ENCODE peak calls at places on chromosomes 11 and 22, in five cellular contexts. One of them, this sample, is unnamed.

GRCh38 chr11:130087294-130087926 is 17.7 kb downstream of the APLP2 start:
- DNase-seq in choroid plexus epithelial cell: peak; percentile 9
- DNase-seq in mammary epithelial cell: no peak
- DNase-seq in LNCaP clone FGC: no peak
- DNase-seq in tibial nerve: no peak
- DNase-seq in this sample: no peak

GRCh38 chr22:26669060-26669481 is 11.7 kb downstream of the MIAT start:
- DNase-seq in tibial nerve: no peak
- DNase-seq in LNCaP clone FGC: no peak
- DNase-seq in choroid plexus epithelial cell: peak; percentile 66
- DNase-seq in mammary epithelial cell: peak; percentile 32
- DNase-seq in this sample: peak; percentile 54

GRCh38 chr22:24059121-24059520 is 48.0 kb downstream of the CABIN1 start:
- DNase-seq in choroid plexus epithelial cell: peak; percentile 77
- DNase-seq in tibial nerve: peak; percentile 70
- DNase-seq in LNCaP clone FGC: no peak
- DNase-seq in mammary epithelial cell: no peak
- DNase-seq in this sample: peak; percentile 33

GRCh38 chr11:67651976-67652895 is 1.7 kb upstream of the ACY3 start:
- DNase-seq in mammary epithelial cell: no peak
- DNase-seq in LNCaP clone FGC: no peak
- DNase-seq in choroid plexus epithelial cell: no peak
- DNase-seq in tibial nerve: no peak
- DNase-seq in this sample: no peak

GRCh38 chr11:79040348-79040747 is 400.5 kb downstream of the TENM4 start:
- DNase-seq in mammary epithelial cell: no peak
- DNase-seq in LNCaP clone FGC: no peak
- DNase-seq in choroid plexus epithelial cell: peak; percentile 36
- DNase-seq in tibial nerve: no peak
- DNase-seq in this sample: peak; percentile 53

GRCh38 chr11:86488553-86488952 is 113.9 kb downstream of the CCDC81 start:
- DNase-seq in tibial nerve: no peak
- DNase-seq in choroid plexus epithelial cell: no peak
- DNase-seq in LNCaP clone FGC: no peak
- DNase-seq in mammary epithelial cell: no peak
- DNase-seq in this sample: no peak

GRCh38 chr11:20355221-20356219 is 8.0 kb upstream of the HTATIP2 start:
- DNase-seq in choroid plexus epithelial cell: peak; percentile 77
- DNase-seq in LNCaP clone FGC: peak; percentile 11
- DNase-seq in mammary epithelial cell: peak; percentile 42
- DNase-seq in tibial nerve: no peak
- DNase-seq in this sample: peak; percentile 65

GRCh38 chr11:38014405-38014804 is 1416.4 kb upstream of the RAG2 start:
- DNase-seq in mammary epithelial cell: peak; percentile 15
- DNase-seq in choroid plexus epithelial cell: peak; percentile 95
- DNase-seq in tibial nerve: peak; percentile 25
- DNase-seq in LNCaP clone FGC: no peak
- DNase-seq in this sample: peak; percentile 41

GRCh38 chr11:76291576-76292526 is 85.5 kb upstream of the WNT11 start:
- DNase-seq in choroid plexus epithelial cell: no peak
- DNase-seq in tibial nerve: no peak
- DNase-seq in mammary epithelial cell: no peak
- DNase-seq in LNCaP clone FGC: no peak
- DNase-seq in this sample: no peak

GRCh38 chr11:64009234-64009633 is 23.0 kb downstream of the OTUB1 start:
- DNase-seq in tibial nerve: no peak
- DNase-seq in mammary epithelial cell: no peak
- DNase-seq in choroid plexus epithelial cell: no peak
- DNase-seq in LNCaP clone FGC: no peak
- DNase-seq in this sample: no peak

GRCh38 chr11:23192256-23192655 is 332.0 kb upstream of the CCDC179 start:
- DNase-seq in LNCaP clone FGC: no peak
- DNase-seq in mammary epithelial cell: no peak
- DNase-seq in tibial nerve: no peak
- DNase-seq in choroid plexus epithelial cell: peak; percentile 88
- DNase-seq in this sample: peak; percentile 0

GRCh38 chr11:62394825-62395538 is 23.9 kb upstream of the SCGB1A1 start:
- DNase-seq in tibial nerve: peak; percentile 89
- DNase-seq in LNCaP clone FGC: peak; percentile 46
- DNase-seq in mammary epithelial cell: peak; percentile 75
- DNase-seq in choroid plexus epithelial cell: peak; percentile 92
- DNase-seq in this sample: peak; percentile 88

GRCh38 chr22:33024626-33025025 is 33.6 kb downstream of the SYN3 start:
- DNase-seq in tibial nerve: no peak
- DNase-seq in mammary epithelial cell: no peak
- DNase-seq in LNCaP clone FGC: no peak
- DNase-seq in choroid plexus epithelial cell: no peak
- DNase-seq in this sample: no peak

GRCh38 chr22:33918676-33919590 is 1.3 kb downstream of the LARGE1 start:
- DNase-seq in choroid plexus epithelial cell: peak; percentile 18
- DNase-seq in mammary epithelial cell: no peak
- DNase-seq in tibial nerve: no peak
- DNase-seq in LNCaP clone FGC: no peak
- DNase-seq in this sample: peak; percentile 5

GRCh38 chr22:32752868-32753520 is 48.5 kb upstream of the TIMP3 start:
- DNase-seq in LNCaP clone FGC: no peak
- DNase-seq in mammary epithelial cell: no peak
- DNase-seq in choroid plexus epithelial cell: peak; percentile 79
- DNase-seq in tibial nerve: no peak
- DNase-seq in this sample: no peak

GRCh38 chr11:47152953-47153950 is 23.4 kb downstream of the ARFGAP2 start:
- DNase-seq in LNCaP clone FGC: peak; percentile 47
- DNase-seq in mammary epithelial cell: peak; percentile 55
- DNase-seq in choroid plexus epithelial cell: peak; percentile 90
- DNase-seq in tibial nerve: peak; percentile 93
- DNase-seq in this sample: peak; percentile 80

GRCh38 chr11:63489879-63490278 is 1.1 kb downstream of the PLAAT5 start:
- DNase-seq in choroid plexus epithelial cell: peak; percentile 59
- DNase-seq in tibial nerve: no peak
- DNase-seq in LNCaP clone FGC: no peak
- DNase-seq in mammary epithelial cell: no peak
- DNase-seq in this sample: no peak

GRCh38 chr22:19696504-19697276 is 17.6 kb upstream of the SEPTIN5 start:
- DNase-seq in tibial nerve: no peak
- DNase-seq in LNCaP clone FGC: no peak
- DNase-seq in mammary epithelial cell: no peak
- DNase-seq in choroid plexus epithelial cell: no peak
- DNase-seq in this sample: no peak

GRCh38 chr11:8871283-8871775 is 39.7 kb upstream of the AKIP1 start:
- DNase-seq in tibial nerve: peak; percentile 77
- DNase-seq in LNCaP clone FGC: no peak
- DNase-seq in mammary epithelial cell: peak; percentile 70
- DNase-seq in choroid plexus epithelial cell: peak; percentile 93
- DNase-seq in this sample: peak; percentile 56

GRCh38 chr11:44120169-44120568 is 24.7 kb downstream of the EXT2 start:
- DNase-seq in choroid plexus epithelial cell: no peak
- DNase-seq in mammary epithelial cell: no peak
- DNase-seq in tibial nerve: no peak
- DNase-seq in LNCaP clone FGC: no peak
- DNase-seq in this sample: peak; percentile 11

GRCh38 chr11:64164392-64165312 is 1.3 kb downstream of the MACROD1 start:
- DNase-seq in LNCaP clone FGC: no peak
- DNase-seq in mammary epithelial cell: no peak
- DNase-seq in choroid plexus epithelial cell: no peak
- DNase-seq in tibial nerve: no peak
- DNase-seq in this sample: peak; percentile 16

GRCh38 chr22:25735657-25736056 is 6.3 kb upstream of the MYO18B start:
- DNase-seq in LNCaP clone FGC: no peak
- DNase-seq in tibial nerve: no peak
- DNase-seq in mammary epithelial cell: no peak
- DNase-seq in choroid plexus epithelial cell: no peak
- DNase-seq in this sample: no peak

GRCh38 chr11:128772814-128773213 is 78.9 kb downstream of the FLI1 start:
- DNase-seq in LNCaP clone FGC: peak; percentile 13
- DNase-seq in choroid plexus epithelial cell: no peak
- DNase-seq in mammary epithelial cell: no peak
- DNase-seq in tibial nerve: peak; percentile 46
- DNase-seq in this sample: no peak

GRCh38 chr11:110972640-110973039 is 260.4 kb upstream of the ARHGAP20 start:
- DNase-seq in choroid plexus epithelial cell: peak; percentile 96
- DNase-seq in LNCaP clone FGC: no peak
- DNase-seq in tibial nerve: peak; percentile 13
- DNase-seq in mammary epithelial cell: peak; percentile 70
- DNase-seq in this sample: peak; percentile 80

GRCh38 chr11:117885777-117886176 is 9.3 kb upstream of the FXYD6 start:
- DNase-seq in mammary epithelial cell: no peak
- DNase-seq in tibial nerve: no peak
- DNase-seq in choroid plexus epithelial cell: peak; percentile 60
- DNase-seq in LNCaP clone FGC: no peak
- DNase-seq in this sample: no peak

GRCh38 chr11:41256060-41256459 is 203.4 kb downstream of the LRRC4C start:
- DNase-seq in mammary epithelial cell: no peak
- DNase-seq in choroid plexus epithelial cell: no peak
- DNase-seq in LNCaP clone FGC: no peak
- DNase-seq in tibial nerve: no peak
- DNase-seq in this sample: no peak

GRCh38 chr11:6315811-6316425 is 4.4 kb downstream of the CAVIN3 start:
- DNase-seq in choroid plexus epithelial cell: peak; percentile 79
- DNase-seq in tibial nerve: peak; percentile 53
- DNase-seq in mammary epithelial cell: peak; percentile 40
- DNase-seq in LNCaP clone FGC: no peak
- DNase-seq in this sample: peak; percentile 73

GRCh38 chr22:22884010-22884887 is 3.4 kb upstream of the IGLL5 start:
- DNase-seq in mammary epithelial cell: peak; percentile 37
- DNase-seq in choroid plexus epithelial cell: peak; percentile 82
- DNase-seq in tibial nerve: peak; percentile 81
- DNase-seq in LNCaP clone FGC: peak; percentile 46
- DNase-seq in this sample: peak; percentile 74

GRCh38 chr22:40654522-40655167 is 18.1 kb upstream of the MRTFA start:
- DNase-seq in LNCaP clone FGC: no peak
- DNase-seq in choroid plexus epithelial cell: peak; percentile 71
- DNase-seq in tibial nerve: peak; percentile 68
- DNase-seq in mammary epithelial cell: peak; percentile 62
- DNase-seq in this sample: peak; percentile 42
- TF ChIP-seq CTCF in LNCaP clone FGC: peak; percentile 41
- TF ChIP-seq CTCF in choroid plexus epithelial cell: peak; percentile 35
- TF ChIP-seq CTCF in tibial nerve: no peak
- TF ChIP-seq CTCF in mammary epithelial cell: peak; percentile 37
- TF ChIP-seq CTCF in this sample: no peak

DNA sequence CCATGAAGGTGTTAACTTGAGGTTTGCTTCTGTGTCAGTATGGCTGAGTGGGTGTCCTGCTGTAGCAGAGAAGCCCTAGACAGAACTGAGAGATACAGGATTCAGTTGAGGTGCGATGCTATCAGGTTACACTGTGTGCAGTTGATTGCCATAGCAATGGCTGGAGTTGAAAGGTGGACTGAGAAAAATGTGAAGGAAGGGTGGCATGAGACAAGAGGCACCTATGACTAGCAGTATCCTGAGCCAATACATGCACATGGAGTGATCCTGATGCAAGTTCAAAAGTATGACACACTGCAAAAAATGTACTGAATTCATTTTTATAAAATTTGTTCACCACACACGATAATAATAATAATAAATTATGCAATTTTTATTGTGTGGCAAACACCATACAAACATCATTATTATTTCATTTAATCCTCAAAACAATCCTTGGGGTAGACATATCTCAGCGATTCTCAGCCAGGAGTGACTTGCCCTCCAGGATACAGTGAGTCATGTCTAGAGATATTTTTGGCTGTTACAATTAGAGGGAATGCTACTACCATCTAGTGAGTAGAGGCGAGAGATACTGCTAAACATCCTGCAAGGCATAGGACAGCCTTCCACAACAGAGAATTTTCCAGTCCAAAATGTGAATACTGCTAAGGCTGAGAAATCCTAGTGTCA is 3.9 kb upstream of the PIWIL4 start:
- DNase-seq in choroid plexus epithelial cell: peak; percentile 80
- DNase-seq in LNCaP clone FGC: no peak
- DNase-seq in tibial nerve: no peak
- DNase-seq in mammary epithelial cell: peak; percentile 67
- DNase-seq in this sample: peak; percentile 68
- TF ChIP-seq CTCF in choroid plexus epithelial cell: peak; percentile 54
- TF ChIP-seq CTCF in LNCaP clone FGC: no peak
- TF ChIP-seq CTCF in tibial nerve: no peak
- TF ChIP-seq CTCF in mammary epithelial cell: peak; percentile 56
- TF ChIP-seq CTCF in this sample: peak; percentile 50

GRCh38 chr22:46029036-46029435 is 52.1 kb upstream of the WNT7B start:
- DNase-seq in tibial nerve: no peak
- DNase-seq in LNCaP clone FGC: no peak
- DNase-seq in choroid plexus epithelial cell: no peak
- DNase-seq in mammary epithelial cell: no peak
- DNase-seq in this sample: no peak

GRCh38 chr22:46026907-46027218 is 49.9 kb upstream of the WNT7B start:
- DNase-seq in tibial nerve: no peak
- DNase-seq in LNCaP clone FGC: no peak
- DNase-seq in mammary epithelial cell: no peak
- DNase-seq in choroid plexus epithelial cell: no peak
- DNase-seq in this sample: no peak

GRCh38 chr22:46028069-46028991 is 51.4 kb upstream of the WNT7B start:
- DNase-seq in LNCaP clone FGC: no peak
- DNase-seq in choroid plexus epithelial cell: no peak
- DNase-seq in mammary epithelial cell: no peak
- DNase-seq in tibial nerve: no peak
- DNase-seq in this sample: no peak

GRCh38 chr22:46025973-46026906 is 49.3 kb upstream of the WNT7B start:
- DNase-seq in tibial nerve: no peak
- DNase-seq in choroid plexus epithelial cell: no peak
- DNase-seq in LNCaP clone FGC: no peak
- DNase-seq in mammary epithelial cell: no peak
- DNase-seq in this sample: no peak

DNA sequence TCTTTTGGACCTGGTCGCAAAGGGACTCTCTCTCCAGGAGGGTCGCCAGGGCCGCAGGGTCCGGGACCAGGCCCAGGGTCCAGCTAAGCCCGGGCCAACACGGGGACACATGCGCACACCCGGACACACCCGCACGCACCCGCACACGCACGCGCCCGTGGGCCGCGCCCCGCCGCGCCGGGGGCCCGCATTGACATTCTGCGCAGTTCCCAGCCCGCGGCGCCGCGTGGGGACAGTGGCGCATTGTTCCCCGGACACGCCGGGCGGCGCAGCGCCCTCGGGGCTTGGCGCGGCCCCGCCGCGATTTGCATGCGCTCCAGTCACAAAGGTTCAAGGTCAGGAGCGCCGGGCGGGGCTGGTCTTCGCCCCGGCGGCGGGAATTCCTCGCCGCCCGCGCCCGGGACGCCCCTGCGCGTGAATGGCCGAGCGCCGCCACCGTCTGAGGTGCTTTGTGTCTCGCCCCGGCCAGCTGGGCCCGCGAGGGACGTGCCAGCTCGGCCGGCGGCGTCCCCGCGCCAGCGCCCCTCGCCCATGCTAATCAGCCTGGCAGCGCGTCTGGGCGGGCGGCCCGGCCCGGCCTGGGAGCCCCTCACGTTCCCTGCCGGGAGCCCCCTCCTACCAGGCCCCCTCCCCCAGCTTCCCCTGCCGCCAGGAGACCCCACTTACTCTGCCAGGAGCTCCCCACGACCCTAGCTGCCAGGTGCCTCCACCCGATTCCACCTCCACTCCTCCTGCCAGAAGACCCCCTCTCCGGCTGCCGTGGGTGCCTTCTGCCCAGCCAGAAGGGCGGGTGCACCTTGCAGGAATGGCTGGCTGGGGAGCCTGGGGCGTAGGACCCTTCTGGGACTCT is 50.5 kb upstream of the WNT7B start:
- DNase-seq in choroid plexus epithelial cell: no peak
- DNase-seq in mammary epithelial cell: no peak
- DNase-seq in LNCaP clone FGC: no peak
- DNase-seq in tibial nerve: no peak
- DNase-seq in this sample: no peak
- TF ChIP-seq CTCF in choroid plexus epithelial cell: no peak
- TF ChIP-seq CTCF in mammary epithelial cell: no peak
- TF ChIP-seq CTCF in LNCaP clone FGC: no peak
- TF ChIP-seq CTCF in tibial nerve: peak; percentile 22
- TF ChIP-seq CTCF in this sample: no peak

GRCh38 chr11:119044708-119045107 is 12.3 kb downstream of the HYOU1 start:
- DNase-seq in LNCaP clone FGC: no peak
- DNase-seq in choroid plexus epithelial cell: no peak
- DNase-seq in mammary epithelial cell: no peak
- DNase-seq in tibial nerve: no peak
- DNase-seq in this sample: no peak
- TF ChIP-seq CTCF in LNCaP clone FGC: peak; percentile 17
- TF ChIP-seq CTCF in choroid plexus epithelial cell: peak; percentile 31
- TF ChIP-seq CTCF in mammary epithelial cell: peak; percentile 12
- TF ChIP-seq CTCF in tibial nerve: no peak
- TF ChIP-seq CTCF in this sample: no peak